ENCODE peak calls at places on chromosomes 6 and 20, in six cellular contexts. One of them, this sample, is unnamed.

GRCh38 chr20:59948828-59949720 is 8.9 kb downstream of the FAM217B start:
- DNase-seq in right lobe of liver: no peak
- DNase-seq in small intestine: peak; percentile 51
- DNase-seq in breast epithelium: no peak
- DNase-seq in body of pancreas: no peak
- DNase-seq in neural progenitor cell: peak; percentile 62
- DNase-seq in this sample: no peak

GRCh38 chr20:961768-962167 is 40.3 kb downstream of the RSPO4 start:
- DNase-seq in right lobe of liver: no peak
- DNase-seq in body of pancreas: no peak
- DNase-seq in breast epithelium: no peak
- DNase-seq in small intestine: no peak
- DNase-seq in neural progenitor cell: no peak
- DNase-seq in this sample: no peak

GRCh38 chr20:62032606-62033368 is 32.9 kb downstream of the TAF4 start:
- DNase-seq in small intestine: no peak
- DNase-seq in breast epithelium: no peak
- DNase-seq in neural progenitor cell: no peak
- DNase-seq in body of pancreas: no peak
- DNase-seq in right lobe of liver: no peak
- DNase-seq in this sample: no peak

GRCh38 chr20:43799150-43799711 is 72.4 kb upstream of the GTSF1L start:
- DNase-seq in body of pancreas: no peak
- DNase-seq in neural progenitor cell: no peak
- DNase-seq in small intestine: no peak
- DNase-seq in breast epithelium: no peak
- DNase-seq in right lobe of liver: no peak
- DNase-seq in this sample: no peak

GRCh38 chr6:115783402-115784061 is 277.2 kb downstream of the FRK start:
- DNase-seq in body of pancreas: peak; percentile 16
- DNase-seq in neural progenitor cell: no peak
- DNase-seq in right lobe of liver: peak; percentile 75
- DNase-seq in breast epithelium: no peak
- DNase-seq in small intestine: peak; percentile 2
- DNase-seq in this sample: no peak

GRCh38 chr6:134590449-134590848 is 272.5 kb upstream of the SGK1 start:
- DNase-seq in body of pancreas: no peak
- DNase-seq in right lobe of liver: no peak
- DNase-seq in small intestine: no peak
- DNase-seq in breast epithelium: no peak
- DNase-seq in neural progenitor cell: no peak
- DNase-seq in this sample: no peak

GRCh38 chr6:133291671-133292070 is 50.5 kb downstream of the EYA4 start:
- DNase-seq in body of pancreas: no peak
- DNase-seq in small intestine: no peak
- DNase-seq in neural progenitor cell: no peak
- DNase-seq in right lobe of liver: no peak
- DNase-seq in breast epithelium: no peak
- DNase-seq in this sample: no peak

GRCh38 chr6:85561750-85562357 is 31.8 kb downstream of the SNX14 start:
- DNase-seq in right lobe of liver: no peak
- DNase-seq in body of pancreas: no peak
- DNase-seq in neural progenitor cell: no peak
- DNase-seq in breast epithelium: no peak
- DNase-seq in small intestine: no peak
- DNase-seq in this sample: no peak

GRCh38 chr20:58312836-58313235 is 3.3 kb downstream of the RAB22A start:
- DNase-seq in small intestine: no peak
- DNase-seq in right lobe of liver: no peak
- DNase-seq in breast epithelium: no peak
- DNase-seq in neural progenitor cell: no peak
- DNase-seq in body of pancreas: no peak
- DNase-seq in this sample: no peak

GRCh38 chr6:5138995-5139827 is 54.1 kb downstream of the PPP1R3G start:
- DNase-seq in right lobe of liver: no peak
- DNase-seq in small intestine: no peak
- DNase-seq in neural progenitor cell: peak; percentile 52
- DNase-seq in body of pancreas: no peak
- DNase-seq in breast epithelium: no peak
- DNase-seq in this sample: no peak

GRCh38 chr20:7851031-7851490 is 89.2 kb downstream of the HAO1 start:
- DNase-seq in right lobe of liver: no peak
- DNase-seq in body of pancreas: no peak
- DNase-seq in breast epithelium: no peak
- DNase-seq in small intestine: no peak
- DNase-seq in neural progenitor cell: no peak
- DNase-seq in this sample: no peak

GRCh38 chr6:13698715-13699114 is 12.9 kb downstream of the RANBP9 start:
- DNase-seq in neural progenitor cell: peak; percentile 51
- DNase-seq in small intestine: no peak
- DNase-seq in right lobe of liver: no peak
- DNase-seq in body of pancreas: no peak
- DNase-seq in breast epithelium: no peak
- DNase-seq in this sample: no peak

GRCh38 chr6:116176596-116176995 is 50.7 kb upstream of the COL10A1 start:
- DNase-seq in neural progenitor cell: peak; percentile 31
- DNase-seq in breast epithelium: no peak
- DNase-seq in right lobe of liver: no peak
- DNase-seq in small intestine: no peak
- DNase-seq in body of pancreas: no peak
- DNase-seq in this sample: no peak

GRCh38 chr6:112912351-112913101 is 565.4 kb downstream of the RFPL4B start:
- DNase-seq in right lobe of liver: no peak
- DNase-seq in body of pancreas: no peak
- DNase-seq in breast epithelium: no peak
- DNase-seq in neural progenitor cell: peak; percentile 3
- DNase-seq in small intestine: no peak
- DNase-seq in this sample: no peak

GRCh38 chr6:167115054-167115453 is 7.8 kb upstream of the CCR6 start:
- DNase-seq in right lobe of liver: no peak
- DNase-seq in small intestine: no peak
- DNase-seq in breast epithelium: no peak
- DNase-seq in neural progenitor cell: no peak
- DNase-seq in body of pancreas: no peak
- DNase-seq in this sample: no peak

GRCh38 chr6:24574809-24575208 is 71.2 kb downstream of the KIAA0319 start:
- DNase-seq in breast epithelium: no peak
- DNase-seq in small intestine: no peak
- DNase-seq in body of pancreas: no peak
- DNase-seq in neural progenitor cell: no peak
- DNase-seq in right lobe of liver: no peak
- DNase-seq in this sample: no peak

GRCh38 chr20:52279667-52280180 is 88.1 kb upstream of the ZFP64 start:
- DNase-seq in small intestine: no peak
- DNase-seq in breast epithelium: no peak
- DNase-seq in right lobe of liver: no peak
- DNase-seq in neural progenitor cell: no peak
- DNase-seq in body of pancreas: no peak
- DNase-seq in this sample: no peak

GRCh38 chr20:63542031-63542559 is 4.9 kb upstream of the PTK6 start:
- DNase-seq in body of pancreas: no peak
- DNase-seq in small intestine: no peak
- DNase-seq in breast epithelium: peak; percentile 71
- DNase-seq in neural progenitor cell: no peak
- DNase-seq in right lobe of liver: no peak
- DNase-seq in this sample: no peak

GRCh38 chr6:78700997-78701396 is 166.4 kb upstream of the IRAK1BP1 start:
- DNase-seq in neural progenitor cell: no peak
- DNase-seq in right lobe of liver: no peak
- DNase-seq in body of pancreas: no peak
- DNase-seq in small intestine: no peak
- DNase-seq in breast epithelium: no peak
- DNase-seq in this sample: no peak

GRCh38 chr6:166850677-166851076 is 105.7 kb downstream of the RNASET2 start:
- DNase-seq in breast epithelium: no peak
- DNase-seq in neural progenitor cell: no peak
- DNase-seq in small intestine: no peak
- DNase-seq in right lobe of liver: no peak
- DNase-seq in body of pancreas: no peak
- DNase-seq in this sample: no peak

GRCh38 chr6:41826343-41827043 is 39.0 kb downstream of the TOMM6 start:
- DNase-seq in neural progenitor cell: no peak
- DNase-seq in body of pancreas: no peak
- DNase-seq in right lobe of liver: no peak
- DNase-seq in breast epithelium: no peak
- DNase-seq in small intestine: no peak
- DNase-seq in this sample: no peak

GRCh38 chr20:47289096-47289495 is 67.4 kb downstream of the ZMYND8 start:
- DNase-seq in body of pancreas: no peak
- DNase-seq in breast epithelium: no peak
- DNase-seq in right lobe of liver: no peak
- DNase-seq in small intestine: no peak
- DNase-seq in neural progenitor cell: no peak
- DNase-seq in this sample: no peak
- H3K36me3 ChIP-seq in body of pancreas: no peaks in the 10 kb centered on the region
- H3K36me3 ChIP-seq in breast epithelium: peaks cover 10% of the 10 kb centered on the region
- H3K36me3 ChIP-seq in right lobe of liver: peaks cover 27% of the 10 kb centered on the region
- H3K36me3 ChIP-seq in small intestine: peaks cover 26% of the 10 kb centered on the region
- H3K36me3 ChIP-seq in neural progenitor cell: peaks cover 31% of the 10 kb centered on the region
- H3K36me3 ChIP-seq in this sample: peaks cover 57% of the 10 kb centered on the region

GRCh38 chr20:49091762-49092161 is 45.6 kb downstream of the CSE1L start:
- DNase-seq in small intestine: no peak
- DNase-seq in neural progenitor cell: no peak
- DNase-seq in body of pancreas: no peak
- DNase-seq in breast epithelium: no peak
- DNase-seq in right lobe of liver: no peak
- DNase-seq in this sample: no peak
- H3K36me3 ChIP-seq in small intestine: peaks cover 24% of the 10 kb centered on the region
- H3K36me3 ChIP-seq in neural progenitor cell: peaks cover 74% of the 10 kb centered on the region
- H3K36me3 ChIP-seq in body of pancreas: no peaks in the 10 kb centered on the region
- H3K36me3 ChIP-seq in breast epithelium: peaks cover 4% of the 10 kb centered on the region
- H3K36me3 ChIP-seq in right lobe of liver: peaks cover 33% of the 10 kb centered on the region
- H3K36me3 ChIP-seq in this sample: peaks cover 57% of the 10 kb centered on the region

DNA sequence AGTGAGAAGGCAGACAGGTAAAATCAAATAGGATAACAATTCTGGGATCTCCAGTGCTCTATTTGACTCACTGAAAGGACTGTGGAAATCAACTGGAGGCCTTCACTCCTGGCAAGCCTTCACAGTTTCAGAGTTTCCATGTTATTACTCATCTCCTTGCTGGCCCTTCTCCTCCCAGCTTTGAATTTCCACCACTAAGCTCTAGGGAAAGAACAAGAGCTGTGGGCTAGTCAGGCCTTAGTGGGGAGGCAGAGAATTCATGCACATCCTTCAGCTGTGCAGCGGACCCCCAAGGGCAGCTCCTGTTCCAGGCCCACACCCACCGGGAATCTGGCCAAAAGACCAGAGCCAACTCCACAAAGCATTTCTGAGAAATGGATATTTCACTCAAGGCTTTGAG is 26.0 kb downstream of the MYLIP start:
- DNase-seq in body of pancreas: no peak
- DNase-seq in breast epithelium: no peak
- DNase-seq in right lobe of liver: no peak
- DNase-seq in small intestine: no peak
- DNase-seq in neural progenitor cell: no peak
- DNase-seq in this sample: no peak
- H3K36me3 ChIP-seq in body of pancreas: no peaks in the 10 kb centered on the region
- H3K36me3 ChIP-seq in breast epithelium: no peaks in the 10 kb centered on the region
- H3K36me3 ChIP-seq in right lobe of liver: no peaks in the 10 kb centered on the region
- H3K36me3 ChIP-seq in small intestine: peaks cover 11% of the 10 kb centered on the region
- H3K36me3 ChIP-seq in neural progenitor cell: no peaks in the 10 kb centered on the region
- H3K36me3 ChIP-seq in this sample: peaks cover 13% of the 10 kb centered on the region

DNA sequence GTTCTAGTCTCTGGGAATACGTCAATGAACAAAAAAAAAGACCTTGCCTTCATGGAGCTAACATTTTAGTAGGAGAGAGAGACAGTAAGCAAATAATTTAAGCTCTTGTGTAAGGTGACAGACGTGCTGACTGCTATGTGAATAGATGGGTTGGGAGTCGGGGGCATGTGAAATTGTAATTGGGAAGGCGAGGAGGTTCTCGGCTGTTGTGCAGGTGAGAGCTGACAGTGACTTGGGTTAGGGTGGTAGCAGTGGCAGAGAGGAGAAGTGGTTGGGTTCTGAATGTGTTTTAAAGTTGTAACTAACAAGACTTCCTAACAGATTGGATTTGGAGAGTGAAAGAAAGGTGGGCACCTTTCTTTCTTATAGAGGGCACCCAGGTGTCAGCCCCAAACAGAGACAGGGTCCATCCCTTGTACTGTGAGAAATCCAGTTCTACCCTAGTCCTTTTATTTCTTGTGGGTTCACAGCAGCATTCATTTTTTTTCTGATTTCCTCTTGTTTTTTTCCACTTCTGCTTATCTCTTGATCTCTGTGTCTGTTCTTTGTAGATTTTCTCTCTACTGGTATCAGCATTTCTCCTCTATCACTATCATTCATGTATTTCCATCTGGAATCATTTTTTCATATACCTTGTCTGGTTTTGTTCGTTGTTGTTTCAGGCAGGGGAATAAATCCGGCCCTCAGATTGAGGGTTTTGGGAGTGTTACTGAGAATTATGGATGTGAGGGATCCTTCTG is 15.4 kb upstream of the MYLK2 start:
- DNase-seq in body of pancreas: no peak
- DNase-seq in right lobe of liver: no peak
- DNase-seq in small intestine: no peak
- DNase-seq in neural progenitor cell: no peak
- DNase-seq in breast epithelium: no peak
- DNase-seq in this sample: no peak
- H3K36me3 ChIP-seq in body of pancreas: no peaks in the 10 kb centered on the region
- H3K36me3 ChIP-seq in right lobe of liver: no peaks in the 10 kb centered on the region
- H3K36me3 ChIP-seq in small intestine: no peaks in the 10 kb centered on the region
- H3K36me3 ChIP-seq in neural progenitor cell: peaks cover 14% of the 10 kb centered on the region
- H3K36me3 ChIP-seq in breast epithelium: no peaks in the 10 kb centered on the region
- H3K36me3 ChIP-seq in this sample: no peaks in the 10 kb centered on the region

GRCh38 chr6:4041480-4041879 is 37.5 kb downstream of the FAM217A start:
- DNase-seq in breast epithelium: no peak
- DNase-seq in neural progenitor cell: no peak
- DNase-seq in body of pancreas: no peak
- DNase-seq in small intestine: no peak
- DNase-seq in right lobe of liver: no peak
- DNase-seq in this sample: no peak
- H3K36me3 ChIP-seq in breast epithelium: peaks cover 3% of the 10 kb centered on the region
- H3K36me3 ChIP-seq in neural progenitor cell: peaks cover 54% of the 10 kb centered on the region
- H3K36me3 ChIP-seq in body of pancreas: no peaks in the 10 kb centered on the region
- H3K36me3 ChIP-seq in small intestine: peaks cover 26% of the 10 kb centered on the region
- H3K36me3 ChIP-seq in right lobe of liver: peaks cover 51% of the 10 kb centered on the region
- H3K36me3 ChIP-seq in this sample: peaks cover 66% of the 10 kb centered on the region

GRCh38 chr20:29086938-29087337 is 2170.5 kb upstream of the DEFB115 start:
- DNase-seq in small intestine: no peak
- DNase-seq in body of pancreas: no peak
- DNase-seq in neural progenitor cell: no peak
- DNase-seq in breast epithelium: no peak
- DNase-seq in right lobe of liver: no peak
- DNase-seq in this sample: no peak
- H3K36me3 ChIP-seq in small intestine: no peaks in the 10 kb centered on the region
- H3K36me3 ChIP-seq in body of pancreas: no peaks in the 10 kb centered on the region
- H3K36me3 ChIP-seq in neural progenitor cell: no peaks in the 10 kb centered on the region
- H3K36me3 ChIP-seq in breast epithelium: no peaks in the 10 kb centered on the region
- H3K36me3 ChIP-seq in right lobe of liver: no peaks in the 10 kb centered on the region
- H3K36me3 ChIP-seq in this sample: no peaks in the 10 kb centered on the region